ENCODE peak calls at places on chromosomes 1 and 21, in four cellular contexts. One of them, this sample, is unnamed.

GRCh38 chr1:147626739-147627138 is 43.6 kb downstream of the ACP6 start:
- DNase-seq in fibroblast of pulmonary artery: no peak
- DNase-seq in lower leg skin: no peak
- DNase-seq in astrocyte of the spinal cord: no peak
- DNase-seq in this sample: no peak

GRCh38 chr1:186763107-186763506 is 65.6 kb upstream of the PLA2G4A start:
- DNase-seq in lower leg skin: no peak
- DNase-seq in astrocyte of the spinal cord: peak
- DNase-seq in fibroblast of pulmonary artery: peak
- DNase-seq in this sample: peak

GRCh38 chr1:230501845-230502244 is 75.7 kb upstream of the PGBD5 start:
- DNase-seq in lower leg skin: no peak
- DNase-seq in fibroblast of pulmonary artery: no peak
- DNase-seq in astrocyte of the spinal cord: no peak
- DNase-seq in this sample: no peak

GRCh38 chr1:90616395-90616794 is 100.7 kb downstream of the BARHL2 start:
- DNase-seq in lower leg skin: no peak
- DNase-seq in astrocyte of the spinal cord: no peak
- DNase-seq in fibroblast of pulmonary artery: peak
- DNase-seq in this sample: no peak

GRCh38 chr1:15256584-15256983 is 9.6 kb downstream of the FHAD1 start:
- DNase-seq in lower leg skin: no peak
- DNase-seq in astrocyte of the spinal cord: no peak
- DNase-seq in fibroblast of pulmonary artery: no peak
- DNase-seq in this sample: no peak

GRCh38 chr1:27057389-27057788 is 44.7 kb upstream of the TENT5B start:
- DNase-seq in lower leg skin: no peak
- DNase-seq in fibroblast of pulmonary artery: no peak
- DNase-seq in astrocyte of the spinal cord: no peak
- DNase-seq in this sample: no peak

GRCh38 chr1:30323841-30324240 is 399.5 kb downstream of the MATN1 start:
- DNase-seq in astrocyte of the spinal cord: no peak
- DNase-seq in lower leg skin: no peak
- DNase-seq in fibroblast of pulmonary artery: no peak
- DNase-seq in this sample: no peak

GRCh38 chr1:223714849-223715709 is 2.7 kb downstream of the CAPN2 start:
- DNase-seq in astrocyte of the spinal cord: peak
- DNase-seq in lower leg skin: no peak
- DNase-seq in fibroblast of pulmonary artery: peak
- DNase-seq in this sample: peak

GRCh38 chr1:17586172-17586963 is 46.9 kb downstream of the ARHGEF10L start:
- DNase-seq in lower leg skin: no peak
- DNase-seq in astrocyte of the spinal cord: peak
- DNase-seq in fibroblast of pulmonary artery: peak
- DNase-seq in this sample: peak

GRCh38 chr1:231776006-231776707 is 149.6 kb downstream of the DISC1 start:
- DNase-seq in astrocyte of the spinal cord: peak
- DNase-seq in fibroblast of pulmonary artery: peak
- DNase-seq in lower leg skin: no peak
- DNase-seq in this sample: peak

GRCh38 chr21:35720065-35720810 is 340.1 kb downstream of the SETD4 start:
- DNase-seq in astrocyte of the spinal cord: no peak
- DNase-seq in fibroblast of pulmonary artery: no peak
- DNase-seq in lower leg skin: no peak
- DNase-seq in this sample: no peak

DNA sequence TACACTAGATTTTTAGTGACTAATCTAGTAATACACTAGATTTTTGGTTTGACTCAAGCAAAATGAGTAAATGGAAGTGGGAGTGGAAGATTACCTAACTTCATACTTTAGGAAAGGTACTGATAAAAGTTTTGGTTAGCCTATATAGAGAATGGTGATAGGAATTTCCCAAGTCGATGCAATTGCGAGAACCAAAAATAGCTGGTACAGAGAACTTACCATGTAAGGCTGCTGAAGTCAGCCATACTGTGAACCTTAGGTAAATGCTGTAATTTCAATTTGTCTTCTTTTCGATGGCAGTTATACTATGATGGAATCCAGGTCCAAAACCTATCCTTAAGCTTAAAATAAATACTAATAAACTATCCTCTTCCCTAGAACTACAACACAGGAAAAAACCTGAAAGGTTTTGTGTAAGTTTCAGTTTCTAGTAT is 4.6 kb downstream of the PNRC2 start:
- DNase-seq in astrocyte of the spinal cord: no peak
- DNase-seq in lower leg skin: no peak
- DNase-seq in fibroblast of pulmonary artery: peak
- DNase-seq in this sample: no peak
- H3K4me3 ChIP-seq in astrocyte of the spinal cord: no peak
- H3K4me3 ChIP-seq in lower leg skin: no peak
- H3K4me3 ChIP-seq in fibroblast of pulmonary artery: no peak
- H3K4me3 ChIP-seq in this sample: no peak

GRCh38 chr1:7538033-7538432 is 233.1 kb upstream of the VAMP3 start:
- DNase-seq in fibroblast of pulmonary artery: peak
- DNase-seq in lower leg skin: no peak
- DNase-seq in astrocyte of the spinal cord: peak
- DNase-seq in this sample: peak

GRCh38 chr1:7538849-7539771 is 232.0 kb upstream of the VAMP3 start:
- DNase-seq in astrocyte of the spinal cord: no peak
- DNase-seq in lower leg skin: no peak
- DNase-seq in fibroblast of pulmonary artery: no peak
- DNase-seq in this sample: no peak

GRCh38 chr1:7540816-7541215 is 230.3 kb upstream of the VAMP3 start:
- DNase-seq in fibroblast of pulmonary artery: no peak
- DNase-seq in astrocyte of the spinal cord: no peak
- DNase-seq in lower leg skin: no peak
- DNase-seq in this sample: no peak

GRCh38 chr1:7541629-7542028 is 229.5 kb upstream of the VAMP3 start:
- DNase-seq in astrocyte of the spinal cord: peak
- DNase-seq in fibroblast of pulmonary artery: peak
- DNase-seq in lower leg skin: no peak
- DNase-seq in this sample: no peak

GRCh38 chr1:7539772-7540175 is 231.3 kb upstream of the VAMP3 start:
- DNase-seq in fibroblast of pulmonary artery: no peak
- DNase-seq in lower leg skin: peak
- DNase-seq in astrocyte of the spinal cord: peak
- DNase-seq in this sample: no peak
- TF ChIP-seq CTCF in fibroblast of pulmonary artery: peak
- TF ChIP-seq CTCF in lower leg skin: no peak
- TF ChIP-seq CTCF in astrocyte of the spinal cord: peak
- TF ChIP-seq CTCF in this sample: peak

DNA sequence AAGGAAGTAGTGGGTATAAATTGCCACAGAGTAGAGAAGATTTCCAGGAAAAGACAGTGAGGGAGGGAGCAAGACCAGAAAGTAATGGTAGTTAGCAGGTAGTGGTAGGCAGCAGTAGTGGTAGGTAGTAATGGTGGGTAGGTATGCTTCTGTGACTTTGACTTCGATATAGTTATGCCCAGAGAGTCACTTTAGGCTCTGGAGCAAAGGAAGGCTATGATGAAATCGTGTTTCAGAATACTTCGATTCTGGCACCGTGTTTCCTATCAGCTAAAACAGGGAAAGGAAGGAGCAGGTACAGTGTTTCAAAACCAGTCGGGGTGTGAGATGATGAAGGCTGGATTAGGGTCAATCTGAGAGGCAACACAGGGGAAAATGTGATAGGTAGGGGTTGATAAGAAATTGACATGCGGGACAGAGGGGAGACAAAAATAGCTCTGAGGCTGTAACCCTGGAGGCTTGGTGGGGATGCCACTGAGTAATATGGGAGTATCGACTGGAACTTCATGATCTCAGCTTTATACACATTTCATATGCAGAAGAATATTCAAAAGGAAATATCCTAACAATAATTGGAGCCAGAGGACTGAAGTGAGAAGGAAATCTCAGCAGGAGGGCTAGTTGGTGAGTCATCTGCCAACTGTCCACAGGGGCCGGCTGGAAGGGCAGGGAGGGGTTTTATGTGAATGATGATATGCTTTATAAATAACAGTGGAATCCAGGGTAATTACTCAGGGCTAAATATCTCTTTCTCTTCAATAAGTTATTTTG is 25.2 kb upstream of the TRIM45 start:
- DNase-seq in lower leg skin: no peak
- DNase-seq in astrocyte of the spinal cord: peak
- DNase-seq in fibroblast of pulmonary artery: peak
- DNase-seq in this sample: peak
- H3K4me3 ChIP-seq in lower leg skin: no peak
- H3K4me3 ChIP-seq in astrocyte of the spinal cord: no peak
- H3K4me3 ChIP-seq in fibroblast of pulmonary artery: no peak
- H3K4me3 ChIP-seq in this sample: no peak

GRCh38 chr1:115331531-115332331 is 6.3 kb downstream of the NGF start:
- DNase-seq in astrocyte of the spinal cord: peak
- DNase-seq in fibroblast of pulmonary artery: peak
- DNase-seq in lower leg skin: no peak
- DNase-seq in this sample: peak
- TF ChIP-seq CTCF in astrocyte of the spinal cord: no peak
- TF ChIP-seq CTCF in fibroblast of pulmonary artery: no peak
- TF ChIP-seq CTCF in lower leg skin: no peak
- TF ChIP-seq CTCF in this sample: no peak

DNA sequence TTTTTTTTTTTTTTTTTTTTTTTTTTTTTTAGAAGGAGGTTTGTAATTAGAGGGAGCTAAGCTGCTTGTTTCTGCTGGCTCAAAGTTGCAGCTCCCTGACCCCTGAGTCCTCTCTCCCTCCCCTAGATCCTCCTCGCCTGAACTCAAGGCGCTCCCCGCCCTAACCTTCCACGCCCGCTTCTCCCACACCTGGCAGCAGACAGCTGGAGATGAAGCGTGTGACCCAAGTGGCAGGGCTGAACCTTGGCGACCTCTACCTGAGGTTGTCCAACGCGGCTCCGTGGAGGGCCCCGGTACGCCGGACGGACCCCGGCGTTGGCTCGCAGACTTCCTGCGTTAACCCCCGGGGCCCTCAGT is 795 bp downstream of the NGF start:
- DNase-seq in lower leg skin: no peak
- DNase-seq in astrocyte of the spinal cord: no peak
- DNase-seq in fibroblast of pulmonary artery: no peak
- DNase-seq in this sample: no peak
- H3K4me3 ChIP-seq in lower leg skin: no peak
- H3K4me3 ChIP-seq in astrocyte of the spinal cord: peak
- H3K4me3 ChIP-seq in fibroblast of pulmonary artery: peak
- H3K4me3 ChIP-seq in this sample: peak